ENCODE peak calls at places on chromosomes 7 and 10, in ten cellular contexts. Z is pancreas, R is neural progenitor cell, J is PC-3, E is psoas muscle, K is fibroblast of lung, U is heart left ventricle, D is AG04450, H is A673, L is epithelial cell of esophagus. W is an unnamed sample.

GRCh38 chr10:116080553-116080952 is 192.5 kb downstream of the GFRA1 start:
- DNase-seq in K (peak; percentile 70), L (no peak), E (no peak), Z (no peak), D (no peak), H (no peak), J (peak; percentile 8), U (no peak), R (no peak), W (no peak)

GRCh38 chr10:132110713-132111112 is 45.0 kb downstream of the JAKMIP3 start:
- DNase-seq in E (no peak), L (no peak), J (no peak), U (peak; percentile 14), Z (no peak), D (no peak), R (no peak), H (no peak), K (no peak), W (no peak)

GRCh38 chr7:99778880-99779279 is 5.1 kb downstream of the CYP3A4 start:
- DNase-seq in U (no peak), J (no peak), R (no peak), E (no peak), H (no peak), L (no peak), D (no peak), K (no peak), Z (no peak), W (no peak)

GRCh38 chr7:17289074-17289665 is 9.3 kb upstream of the AHR start:
- DNase-seq in E (no peak), R (no peak), K (peak; percentile 62), Z (peak; percentile 9), L (no peak), H (no peak), J (no peak), D (no peak), U (no peak), W (peak; percentile 72)

GRCh38 chr10:125152646-125153368 is 7.6 kb downstream of the CTBP2 start:
- DNase-seq in U (peak; percentile 79), Z (peak; percentile 53), E (peak; percentile 84), J (no peak), K (peak; percentile 39), H (no peak), D (no peak), L (no peak), R (peak; percentile 32), W (peak; percentile 50)

GRCh38 chr10:35639651-35640311 is 2.3 kb downstream of the FZD8 start:
- DNase-seq in D (no peak), K (peak; percentile 46), L (peak; percentile 53), H (peak; percentile 65), E (peak; percentile 61), U (no peak), Z (peak; percentile 8), R (peak; percentile 68), J (peak; percentile 81), W (peak; percentile 66)

GRCh38 chr10:23192741-23193434 is 776 bp downstream of the PTF1A start:
- DNase-seq in Z (peak; percentile 45), U (no peak), E (no peak), L (peak; percentile 14), K (no peak), R (peak; percentile 84), H (peak; percentile 57), J (no peak), D (no peak), W (no peak)

GRCh38 chr7:32034052-32034451 is 36.2 kb downstream of the PDE1C start:
- DNase-seq in H (no peak), J (peak; percentile 83), R (no peak), L (peak; percentile 66), Z (peak; percentile 8), U (no peak), D (no peak), E (no peak), K (no peak), W (no peak)

GRCh38 chr7:73901231-73901822 is 40.4 kb downstream of the TMEM270 start:
- DNase-seq in Z (no peak), J (no peak), D (no peak), R (no peak), K (no peak), U (peak; percentile 48), H (no peak), L (no peak), E (peak; percentile 34), W (no peak)

GRCh38 chr7:149036676-149037075 is 8.4 kb upstream of the PDIA4 start:
- DNase-seq in U (no peak), E (no peak), J (no peak), R (no peak), H (no peak), Z (no peak), L (no peak), D (no peak), K (no peak), W (no peak)

GRCh38 chr10:58089739-58090138 is 178.0 kb downstream of the IPMK start:
- DNase-seq in E (no peak), U (no peak), Z (no peak), H (no peak), L (no peak), D (no peak), J (no peak), R (no peak), K (no peak), W (no peak)

GRCh38 chr10:97718659-97719142 is 5.2 kb downstream of the MARVELD1 start:
- DNase-seq in E (no peak), H (no peak), R (peak; percentile 48), D (no peak), J (peak; percentile 95), Z (peak; percentile 70), L (peak; percentile 99), K (no peak), U (no peak), W (peak; percentile 35)

GRCh38 chr10:50396491-50397311 is 145.4 kb upstream of the ASAH2 start:
- DNase-seq in L (peak; percentile 55), K (peak; percentile 84), D (no peak), Z (no peak), J (peak; percentile 73), H (no peak), U (no peak), E (no peak), R (no peak), W (peak; percentile 59)

GRCh38 chr10:16586358-16587138 is 64.9 kb upstream of the C1QL3 start:
- DNase-seq in J (no peak), E (no peak), H (no peak), R (no peak), Z (no peak), K (no peak), U (no peak), D (no peak), L (no peak), W (no peak)
- H3K4me3 ChIP-seq in J (no peak overlapping the region), E (no peak overlapping the region), H (no peak overlapping the region), R (no peak overlapping the region), Z (no peak overlapping the region), K (no peak overlapping the region), U (no peak overlapping the region), D (no peak overlapping the region), L (no peak overlapping the region), W (no peak overlapping the region)

DNA sequence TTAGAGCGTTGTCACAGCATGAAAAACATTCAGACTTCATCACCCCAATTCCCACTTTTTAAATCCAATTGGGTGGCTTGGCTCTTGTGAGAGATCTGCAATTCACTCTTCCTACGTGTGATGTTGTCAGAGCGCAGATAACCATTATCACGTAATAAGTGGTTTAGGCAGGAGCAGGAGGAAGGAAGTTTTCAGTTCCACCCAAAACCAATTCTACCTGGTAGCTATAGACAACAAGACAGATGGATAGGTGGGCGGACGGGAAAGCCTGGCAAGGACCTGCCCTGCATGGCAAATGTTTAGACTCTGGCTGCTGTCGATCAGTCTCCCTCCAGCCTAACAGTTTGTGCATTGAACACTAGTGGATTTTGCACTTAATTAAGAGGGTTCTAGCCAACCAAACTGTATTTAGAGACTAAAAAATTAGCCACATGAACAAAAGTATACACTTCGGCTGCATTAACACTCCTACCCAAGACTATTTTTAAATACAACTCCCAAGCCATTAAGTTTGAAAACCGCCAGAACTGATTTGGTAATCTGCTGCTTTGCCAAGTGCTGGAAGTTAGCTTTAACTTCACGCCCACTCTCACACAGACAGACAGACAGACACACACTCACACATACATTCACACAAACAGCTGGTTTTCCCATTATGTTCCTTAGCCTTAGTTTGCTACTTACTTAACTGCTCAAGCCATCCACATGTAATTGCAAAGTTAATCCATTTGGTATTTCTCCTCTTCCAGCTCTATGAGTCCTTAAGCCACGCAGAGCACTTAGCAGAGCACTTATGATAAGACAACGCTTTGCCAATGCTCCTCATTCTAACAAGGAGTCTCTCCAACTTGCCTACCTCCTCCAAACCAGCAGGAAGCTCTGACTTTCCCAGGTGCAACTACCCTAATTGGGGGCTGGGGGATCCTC is 8.5 kb downstream of the COBL start:
- DNase-seq in J (no peak), Z (no peak), K (peak; percentile 32), H (no peak), E (no peak), D (no peak), U (no peak), R (no peak), L (no peak), W (no peak)
- H3K4me3 ChIP-seq in J (no peak overlapping the region), Z (no peak overlapping the region), K (no peak overlapping the region), H (no peak overlapping the region), E (no peak overlapping the region), D (no peak overlapping the region), U (no peak overlapping the region), R (no peak overlapping the region), L (no peak overlapping the region), W (peak overlapping the region; percentile 10)

DNA sequence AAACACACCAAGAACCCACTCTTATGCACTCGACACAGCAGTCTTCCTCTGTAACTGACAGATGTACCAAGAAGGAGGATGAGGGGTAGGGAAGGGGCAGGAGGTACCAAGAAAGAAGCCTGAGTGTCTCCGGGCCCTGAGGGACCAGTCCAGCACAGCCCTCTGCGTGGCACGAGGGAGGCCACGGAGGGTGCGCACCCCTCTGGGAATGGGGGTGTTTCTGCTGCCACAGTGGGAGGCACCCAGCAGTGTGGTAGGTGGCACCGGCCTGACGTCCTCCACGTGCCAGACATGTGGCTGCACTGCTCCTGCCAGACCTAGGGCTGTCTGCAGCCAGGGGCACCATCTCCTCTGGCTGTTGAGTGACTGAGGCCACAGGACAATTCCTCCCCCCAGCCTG is 154.3 kb downstream of the ZMYND11 start:
- DNase-seq in H (no peak), D (no peak), U (no peak), L (no peak), K (no peak), E (no peak), Z (no peak), J (no peak), R (no peak), W (no peak)
- H3K4me3 ChIP-seq in H (no peak overlapping the region), D (no peak overlapping the region), U (no peak overlapping the region), L (no peak overlapping the region), K (no peak overlapping the region), E (no peak overlapping the region), Z (no peak overlapping the region), J (no peak overlapping the region), R (no peak overlapping the region), W (no peak overlapping the region)

DNA sequence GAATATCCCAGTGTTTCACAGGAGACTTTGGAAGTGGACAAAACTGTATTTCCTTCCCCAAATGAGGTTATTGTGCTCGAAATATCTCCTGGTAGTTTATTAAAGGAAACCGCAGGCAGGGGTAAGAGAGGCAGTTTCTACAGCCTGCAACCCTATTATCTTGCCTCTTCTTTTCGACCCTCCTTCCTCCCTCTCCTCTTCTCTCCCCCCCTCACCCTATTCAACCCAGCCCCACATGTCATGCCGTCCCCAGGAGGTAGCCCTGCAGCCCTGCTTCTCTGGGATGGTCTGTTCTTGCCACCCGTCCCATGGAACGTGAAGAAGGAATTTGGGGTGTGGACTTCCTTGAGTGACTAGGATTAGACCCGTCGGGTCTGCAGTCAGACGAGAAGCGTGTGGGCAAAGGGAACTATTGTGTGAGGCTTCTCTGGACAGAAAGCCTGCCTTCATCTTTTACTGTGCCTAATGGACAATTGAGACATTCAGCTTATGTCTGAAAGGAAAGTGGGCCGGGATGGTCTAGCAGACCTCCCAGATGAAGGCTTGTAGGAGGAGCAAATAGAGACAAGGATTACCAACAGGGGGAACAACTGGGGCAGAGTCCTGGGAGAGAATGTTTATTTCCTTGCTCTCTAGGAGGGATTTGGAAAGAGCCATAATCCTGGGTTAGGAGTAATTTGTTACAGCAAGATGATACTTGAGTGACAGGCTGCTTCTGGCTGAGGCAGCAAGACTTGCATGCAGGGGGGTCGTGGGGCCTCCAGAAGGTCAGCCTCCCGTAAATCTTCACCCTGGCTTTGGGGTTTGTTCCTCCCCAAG is 77.7 kb downstream of the TCF7L2 start:
- DNase-seq in R (peak; percentile 84), L (peak; percentile 58), K (peak; percentile 30), Z (no peak), J (no peak), U (no peak), E (no peak), H (peak; percentile 21), D (no peak), W (peak; percentile 38)
- H3K4me3 ChIP-seq in R (peak overlapping the region; percentile 11), L (no peak overlapping the region), K (no peak overlapping the region), Z (no peak overlapping the region), J (no peak overlapping the region), U (peak overlapping the region; percentile 6), E (peak overlapping the region; percentile 38), H (no peak overlapping the region), D (no peak overlapping the region), W (peak overlapping the region; percentile 52)

W was measured in adipocyte.